ENCODE peak calls at places on chromosomes 4 and X, in six cellular contexts. Y is right lobe of liver, H is H9, U is lower lobe of right lung, Z is Calu3, S is HCT116. L is an unnamed sample.

GRCh38 chrX:78555401-78555980 is 103.6 kb downstream of the RTL3 start:
- DNase-seq in Y (no peak), H (no peak), U (no peak), Z (no peak), S (no peak), L (no peak)

GRCh38 chr4:40317921-40318658 is 17.0 kb upstream of the CHRNA9 start:
- DNase-seq in Y (no peak), H (no peak), U (no peak), Z (no peak), S (no peak), L (no peak)

GRCh38 chr4:54102747-54103146 is 2.8 kb downstream of the GSX2 start:
- DNase-seq in Y (no peak), H (no peak), U (no peak), Z (no peak), S (no peak), L (no peak)

GRCh38 chr4:117777721-117778120 is 256.6 kb upstream of the NDST3 start:
- DNase-seq in Y (no peak), H (no peak), U (no peak), Z (no peak), S (no peak), L (no peak)

GRCh38 chrX:15384304-15384703 is at the start of gene VEGFD:
- DNase-seq in Y (peak), H (no peak), U (no peak), Z (no peak), S (no peak), L (no peak)

GRCh38 chrX:82721891-82722290 is 786.2 kb upstream of the POU3F4 start:
- DNase-seq in Y (no peak), H (no peak), U (no peak), Z (no peak), S (no peak), L (no peak)

GRCh38 chr4:58138786-58139185 is 1028.6 kb upstream of the IGFBP7 start:
- DNase-seq in Y (no peak), H (no peak), U (no peak), Z (no peak), S (no peak), L (no peak)

GRCh38 chr4:166675411-166675810 is 558.9 kb downstream of the SPOCK3 start:
- DNase-seq in Y (no peak), H (no peak), U (no peak), Z (peak), S (no peak), L (no peak)

GRCh38 chrX:2707334-2707760 is 16.3 kb downstream of the CD99 start:
- DNase-seq in Y (no peak), H (peak), U (no peak), Z (no peak), S (peak), L (peak)

GRCh38 chr4:113738251-113738650 is 23.3 kb downstream of the CAMK2D start:
- DNase-seq in Y (no peak), H (no peak), U (no peak), Z (no peak), S (no peak), L (no peak)

GRCh38 chrX:131729295-131729694 is 185.4 kb downstream of the OR13H1 start:
- DNase-seq in Y (no peak), H (no peak), U (no peak), Z (no peak), S (no peak), L (no peak)

GRCh38 chr4:174365018-174365587 is 81.4 kb downstream of the CEP44 start:
- DNase-seq in Y (no peak), H (no peak), U (no peak), Z (peak), S (peak), L (peak)

GRCh38 chr4:87654487-87655044 is 4.5 kb downstream of the DMP1 start:
- DNase-seq in Y (no peak), H (no peak), U (no peak), Z (no peak), S (no peak), L (no peak)

GRCh38 chr4:18582841-18583240 is 561.3 kb upstream of the LCORL start:
- DNase-seq in Y (no peak), H (no peak), U (no peak), Z (no peak), S (no peak), L (no peak)

GRCh38 chr4:40887690-40888089 is 137.9 kb downstream of the NSUN7 start:
- DNase-seq in Y (no peak), H (no peak), U (no peak), Z (no peak), S (no peak), L (no peak)

GRCh38 chr4:3679851-3680311 is 86.3 kb upstream of the ADRA2C start:
- DNase-seq in Y (no peak), H (peak), U (peak), Z (no peak), S (no peak), L (no peak)

GRCh38 chr4:27023366-27023765 is 162.7 kb downstream of the STIM2 start:
- DNase-seq in Y (no peak), H (no peak), U (no peak), Z (no peak), S (no peak), L (no peak)

GRCh38 chrX:79413009-79413408 is 45.9 kb upstream of the ITM2A start:
- DNase-seq in Y (no peak), H (no peak), U (no peak), Z (no peak), S (no peak), L (no peak)

GRCh38 chr4:141004844-141005243 is 128.4 kb downstream of the RNF150 start:
- DNase-seq in Y (no peak), H (no peak), U (no peak), Z (no peak), S (no peak), L (no peak)

GRCh38 chr4:170198742-170199141 is 109.0 kb upstream of the AADAT start:
- DNase-seq in Y (no peak), H (no peak), U (no peak), Z (no peak), S (peak), L (no peak)
- TF ChIP-seq CTCF in Y (peak), H (peak), U (no peak), Z (no peak), S (peak), L (peak)

DNA sequence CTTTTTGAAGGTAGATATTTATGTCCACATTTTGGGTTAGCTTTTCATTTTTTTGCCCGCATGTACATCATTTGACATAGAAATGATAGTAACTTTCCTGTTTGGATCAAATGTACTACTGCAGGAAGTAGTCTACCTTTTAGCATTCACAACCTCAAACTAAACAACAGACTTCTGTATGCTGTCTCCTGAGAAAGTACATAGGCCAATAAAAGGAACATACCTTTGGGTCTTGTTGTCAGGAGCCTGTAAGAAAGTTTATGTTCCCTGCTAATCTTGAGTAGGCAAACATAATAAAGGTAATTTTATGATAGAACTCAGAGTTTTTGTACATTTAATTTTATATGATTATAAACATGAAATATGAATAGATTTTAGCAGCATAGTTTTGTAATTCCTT is 54.2 kb downstream of the STAG2 start:
- DNase-seq in Y (no peak), H (no peak), U (no peak), Z (no peak), S (no peak), L (no peak)
- TF ChIP-seq CTCF in Y (no peak), H (no peak), U (no peak), Z (no peak), S (no peak), L (no peak)

GRCh38 chr4:602559-602942 is 22.8 kb upstream of the PDE6B start:
- DNase-seq in Y (peak), H (peak), U (peak), Z (peak), S (peak), L (peak)
- TF ChIP-seq CTCF in Y (no peak), H (peak), U (peak), Z (no peak), S (peak), L (peak)

DNA sequence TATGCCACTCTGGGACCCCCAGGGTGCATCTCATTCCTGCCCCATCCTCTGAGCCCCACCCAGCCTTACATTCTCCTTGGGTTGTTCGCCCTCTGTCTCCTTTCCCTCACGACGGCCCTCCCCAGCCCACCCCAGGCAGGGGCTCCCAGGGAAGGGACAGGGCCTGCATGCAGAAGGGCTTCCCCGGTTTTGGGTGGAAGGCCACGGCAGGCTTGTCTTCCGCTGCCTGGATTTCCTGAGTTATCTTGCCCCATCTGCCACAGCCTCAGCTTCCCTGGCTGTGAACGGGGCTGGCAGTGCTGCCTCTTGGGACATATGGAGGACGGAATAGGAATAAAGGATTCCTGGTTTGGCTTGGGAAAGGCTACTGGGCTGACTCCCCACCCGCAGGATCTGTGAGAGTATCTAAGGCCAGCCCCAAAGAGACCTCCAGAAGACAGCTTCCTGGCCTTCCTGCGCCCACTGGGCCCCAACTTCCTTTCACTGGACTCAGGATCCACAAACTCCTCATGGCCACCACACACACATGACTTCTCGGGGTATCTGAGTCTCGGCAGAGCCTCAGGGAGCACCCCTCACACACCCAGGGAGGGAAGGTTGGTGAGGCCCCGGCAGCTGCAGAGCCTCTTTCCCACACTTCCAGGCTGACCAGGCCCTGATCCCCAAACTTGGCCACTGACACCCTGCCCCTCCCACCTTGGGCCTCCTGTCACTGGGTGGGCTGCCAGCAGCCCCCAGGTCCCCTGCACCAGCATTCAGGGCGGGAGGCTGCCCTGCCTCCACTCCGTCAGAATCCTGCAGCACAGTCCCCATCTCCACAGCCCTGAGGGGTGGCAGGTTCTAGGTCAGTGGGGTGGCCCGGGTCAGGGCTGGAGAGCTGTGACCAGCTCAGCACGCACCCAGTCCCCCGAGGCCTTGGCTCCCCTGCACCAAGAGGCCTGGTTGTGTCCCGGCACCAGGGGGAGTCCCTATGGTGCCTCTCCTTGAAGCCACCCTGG is 3.5 kb upstream of the MXD4 start:
- DNase-seq in Y (no peak), H (no peak), U (peak), Z (no peak), S (no peak), L (no peak)
- TF ChIP-seq CTCF in Y (no peak), H (no peak), U (no peak), Z (no peak), S (no peak), L (no peak)

GRCh38 chr4:62053974-62054373 is 853.8 kb downstream of the ADGRL3 start:
- DNase-seq in Y (no peak), H (no peak), U (no peak), Z (no peak), S (no peak), L (no peak)
- TF ChIP-seq CTCF in Y (no peak), H (no peak), U (no peak), Z (no peak), S (no peak), L (no peak)

GRCh38 chrX:152925835-152926234 is 28.0 kb downstream of the ZNF185 start:
- DNase-seq in Y (no peak), H (no peak), U (no peak), Z (no peak), S (no peak), L (no peak)

GRCh38 chrX:152927858-152928760 is 30.2 kb downstream of the ZNF185 start:
- DNase-seq in Y (no peak), H (no peak), U (no peak), Z (no peak), S (no peak), L (no peak)

GRCh38 chrX:152926923-152927322 is 29.1 kb downstream of the ZNF185 start:
- DNase-seq in Y (no peak), H (no peak), U (no peak), Z (no peak), S (no peak), L (no peak)

GRCh38 chrX:152928761-152929400 is 31.0 kb downstream of the ZNF185 start:
- DNase-seq in Y (no peak), H (no peak), U (no peak), Z (no peak), S (no peak), L (no peak)

GRCh38 chrX:152926279-152926678 is 28.4 kb downstream of the ZNF185 start:
- DNase-seq in Y (peak), H (peak), U (no peak), Z (peak), S (peak), L (peak)
- TF ChIP-seq CTCF in Y (peak), H (peak), U (peak), Z (peak), S (peak), L (no peak)

GRCh38 chr4:152454398-152455011 is 81.4 kb downstream of the FBXW7 start:
- DNase-seq in Y (no peak), H (no peak), U (no peak), Z (no peak), S (no peak), L (no peak)
- TF ChIP-seq CTCF in Y (peak), H (peak), U (peak), Z (no peak), S (peak), L (peak)

DNA sequence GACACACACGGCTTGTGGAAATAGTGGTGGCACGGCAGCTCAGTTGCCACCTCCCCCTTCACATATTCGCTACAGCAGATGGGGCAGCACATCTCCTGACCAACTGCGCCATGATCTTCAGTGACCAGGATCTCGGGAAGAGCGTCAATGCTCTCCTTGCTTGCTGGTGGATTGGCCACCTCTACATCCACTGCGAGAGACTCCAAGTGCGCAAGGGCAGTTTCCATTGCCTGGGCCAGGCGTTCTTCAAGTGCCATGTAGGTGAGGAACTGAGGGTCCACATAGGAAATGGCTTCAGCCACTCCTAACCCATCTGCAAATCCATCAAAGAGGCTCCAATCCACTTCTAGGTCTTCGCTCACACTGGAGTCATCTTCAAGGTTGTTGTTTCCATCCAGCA is 3.9 kb downstream of the PJA1 start:
- DNase-seq in Y (no peak), H (peak), U (no peak), Z (no peak), S (no peak), L (no peak)
- TF ChIP-seq CTCF in Y (no peak), H (no peak), U (no peak), Z (no peak), S (no peak), L (no peak)

L was measured in endothelial cell.